ENCODE peak calls at places on chromosome 16, in ten cellular contexts. One of them, this sample, is unnamed.

GRCh38 chr16:57544129-57544653 is 1.7 kb downstream of the ADGRG5 start:
- DNase-seq in lower lobe of right lung: peak
- DNase-seq in CD8-positive, alpha-beta memory T cell: no peak
- DNase-seq in glutamatergic neuron: no peak
- DNase-seq in activated B cell treated with CpG ODN at 0.5 μM for 24 hours: peak
- DNase-seq in immature natural killer cell: peak
- DNase-seq in stimulated activated CD4-positive, alpha-beta T cell treated with anti-CD3 and anti-CD28 coated beads, TNF-alpha, amount 100 ng/mL, for 48 hours: no peak
- DNase-seq in LoVo: no peak
- DNase-seq in left colon: no peak
- DNase-seq in tibial nerve: no peak
- DNase-seq in this sample: no peak

GRCh38 chr16:88194397-88195020 is 188.2 kb upstream of the ZNF469 start:
- DNase-seq in left colon: peak
- DNase-seq in CD8-positive, alpha-beta memory T cell: no peak
- DNase-seq in stimulated activated CD4-positive, alpha-beta T cell treated with anti-CD3 and anti-CD28 coated beads, TNF-alpha, amount 100 ng/mL, for 48 hours: no peak
- DNase-seq in lower lobe of right lung: no peak
- DNase-seq in glutamatergic neuron: peak
- DNase-seq in immature natural killer cell: no peak
- DNase-seq in LoVo: no peak
- DNase-seq in activated B cell treated with CpG ODN at 0.5 μM for 24 hours: no peak
- DNase-seq in tibial nerve: peak
- DNase-seq in this sample: no peak

GRCh38 chr16:82329504-82330192 is 159.6 kb upstream of the MPHOSPH6 start:
- DNase-seq in stimulated activated CD4-positive, alpha-beta T cell treated with anti-CD3 and anti-CD28 coated beads, TNF-alpha, amount 100 ng/mL, for 48 hours: no peak
- DNase-seq in CD8-positive, alpha-beta memory T cell: no peak
- DNase-seq in activated B cell treated with CpG ODN at 0.5 μM for 24 hours: no peak
- DNase-seq in tibial nerve: no peak
- DNase-seq in immature natural killer cell: no peak
- DNase-seq in glutamatergic neuron: no peak
- DNase-seq in LoVo: no peak
- DNase-seq in left colon: no peak
- DNase-seq in lower lobe of right lung: no peak
- DNase-seq in this sample: no peak

GRCh38 chr16:54921229-54921824 is 9.3 kb upstream of the IRX5 start:
- DNase-seq in tibial nerve: no peak
- DNase-seq in lower lobe of right lung: no peak
- DNase-seq in immature natural killer cell: no peak
- DNase-seq in LoVo: no peak
- DNase-seq in stimulated activated CD4-positive, alpha-beta T cell treated with anti-CD3 and anti-CD28 coated beads, TNF-alpha, amount 100 ng/mL, for 48 hours: no peak
- DNase-seq in glutamatergic neuron: no peak
- DNase-seq in CD8-positive, alpha-beta memory T cell: no peak
- DNase-seq in activated B cell treated with CpG ODN at 0.5 μM for 24 hours: no peak
- DNase-seq in left colon: no peak
- DNase-seq in this sample: no peak

GRCh38 chr16:83554096-83554495 is 253.7 kb upstream of the HSBP1 start:
- DNase-seq in stimulated activated CD4-positive, alpha-beta T cell treated with anti-CD3 and anti-CD28 coated beads, TNF-alpha, amount 100 ng/mL, for 48 hours: no peak
- DNase-seq in glutamatergic neuron: no peak
- DNase-seq in CD8-positive, alpha-beta memory T cell: no peak
- DNase-seq in lower lobe of right lung: no peak
- DNase-seq in left colon: no peak
- DNase-seq in immature natural killer cell: no peak
- DNase-seq in LoVo: no peak
- DNase-seq in activated B cell treated with CpG ODN at 0.5 μM for 24 hours: no peak
- DNase-seq in tibial nerve: no peak
- DNase-seq in this sample: no peak

GRCh38 chr16:17529982-17530760 is 59.4 kb upstream of the XYLT1 start:
- DNase-seq in CD8-positive, alpha-beta memory T cell: peak
- DNase-seq in lower lobe of right lung: no peak
- DNase-seq in stimulated activated CD4-positive, alpha-beta T cell treated with anti-CD3 and anti-CD28 coated beads, TNF-alpha, amount 100 ng/mL, for 48 hours: no peak
- DNase-seq in tibial nerve: no peak
- DNase-seq in glutamatergic neuron: no peak
- DNase-seq in immature natural killer cell: peak
- DNase-seq in left colon: no peak
- DNase-seq in LoVo: peak
- DNase-seq in activated B cell treated with CpG ODN at 0.5 μM for 24 hours: no peak
- DNase-seq in this sample: no peak

GRCh38 chr16:30567160-30567990 is 4.1 kb downstream of the ZNF688 start:
- DNase-seq in stimulated activated CD4-positive, alpha-beta T cell treated with anti-CD3 and anti-CD28 coated beads, TNF-alpha, amount 100 ng/mL, for 48 hours: peak
- DNase-seq in LoVo: no peak
- DNase-seq in left colon: no peak
- DNase-seq in CD8-positive, alpha-beta memory T cell: peak
- DNase-seq in glutamatergic neuron: no peak
- DNase-seq in lower lobe of right lung: no peak
- DNase-seq in tibial nerve: no peak
- DNase-seq in immature natural killer cell: no peak
- DNase-seq in activated B cell treated with CpG ODN at 0.5 μM for 24 hours: no peak
- DNase-seq in this sample: no peak

GRCh38 chr16:24255446-24256352 is at the start of gene CACNG3:
- DNase-seq in immature natural killer cell: peak
- DNase-seq in tibial nerve: no peak
- DNase-seq in lower lobe of right lung: peak
- DNase-seq in glutamatergic neuron: peak
- DNase-seq in LoVo: no peak
- DNase-seq in left colon: peak
- DNase-seq in stimulated activated CD4-positive, alpha-beta T cell treated with anti-CD3 and anti-CD28 coated beads, TNF-alpha, amount 100 ng/mL, for 48 hours: peak
- DNase-seq in activated B cell treated with CpG ODN at 0.5 μM for 24 hours: peak
- DNase-seq in CD8-positive, alpha-beta memory T cell: peak
- DNase-seq in this sample: no peak

GRCh38 chr16:24036614-24037013 is 200.8 kb downstream of the PRKCB start:
- DNase-seq in immature natural killer cell: peak
- DNase-seq in left colon: peak
- DNase-seq in activated B cell treated with CpG ODN at 0.5 μM for 24 hours: no peak
- DNase-seq in stimulated activated CD4-positive, alpha-beta T cell treated with anti-CD3 and anti-CD28 coated beads, TNF-alpha, amount 100 ng/mL, for 48 hours: no peak
- DNase-seq in LoVo: peak
- DNase-seq in CD8-positive, alpha-beta memory T cell: peak
- DNase-seq in glutamatergic neuron: peak
- DNase-seq in lower lobe of right lung: no peak
- DNase-seq in tibial nerve: peak
- DNase-seq in this sample: peak

This sample was measured in HS-27A.